ENCODE peak calls at places on chromosomes 5 and 9, in four cellular contexts. One of them, this sample, is unnamed.

GRCh38 chr9:129650680-129651235 is 8.8 kb upstream of the ASB6 start:
- DNase-seq in CD8-positive, alpha-beta T cell: no peak
- DNase-seq in small intestine: no peak
- DNase-seq in lower lobe of right lung: no peak
- DNase-seq in this sample: no peak

GRCh38 chr5:175133185-175133584 is 310.8 kb downstream of the DRD1 start:
- DNase-seq in CD8-positive, alpha-beta T cell: no peak
- DNase-seq in small intestine: no peak
- DNase-seq in lower lobe of right lung: no peak
- DNase-seq in this sample: no peak

GRCh38 chr5:33713087-33713486 is 178.7 kb downstream of the ADAMTS12 start:
- DNase-seq in CD8-positive, alpha-beta T cell: no peak
- DNase-seq in small intestine: no peak
- DNase-seq in lower lobe of right lung: no peak
- DNase-seq in this sample: no peak

GRCh38 chr5:124908603-124909451 is 162.4 kb upstream of the ZNF608 start:
- DNase-seq in CD8-positive, alpha-beta T cell: no peak
- DNase-seq in small intestine: peak; percentile 92
- DNase-seq in lower lobe of right lung: no peak
- DNase-seq in this sample: no peak

GRCh38 chr5:103428411-103428871 is 134.1 kb downstream of the NUDT12 start:
- DNase-seq in CD8-positive, alpha-beta T cell: no peak
- DNase-seq in small intestine: no peak
- DNase-seq in lower lobe of right lung: no peak
- DNase-seq in this sample: no peak

GRCh38 chr9:89457376-89457855 is 40.5 kb downstream of the SEMA4D start:
- DNase-seq in CD8-positive, alpha-beta T cell: no peak
- DNase-seq in small intestine: no peak
- DNase-seq in lower lobe of right lung: no peak
- DNase-seq in this sample: no peak

GRCh38 chr9:5630038-5630507 is 1.2 kb downstream of the RIC1 start:
- DNase-seq in CD8-positive, alpha-beta T cell: no peak
- DNase-seq in small intestine: peak; percentile 58
- DNase-seq in lower lobe of right lung: no peak
- DNase-seq in this sample: peak; percentile 46

GRCh38 chr9:69019808-69020207 is 5.9 kb upstream of the PRKACG start:
- DNase-seq in CD8-positive, alpha-beta T cell: peak; percentile 17
- DNase-seq in small intestine: peak; percentile 39
- DNase-seq in lower lobe of right lung: no peak
- DNase-seq in this sample: no peak

GRCh38 chr9:21974542-21975409 is 19.4 kb downstream of the CDKN2A start:
- DNase-seq in CD8-positive, alpha-beta T cell: no peak
- DNase-seq in small intestine: peak; percentile 14
- DNase-seq in lower lobe of right lung: no peak
- DNase-seq in this sample: peak; percentile 27

GRCh38 chr5:133606835-133607234 is 5.5 kb downstream of the FSTL4 start:
- DNase-seq in CD8-positive, alpha-beta T cell: no peak
- DNase-seq in small intestine: no peak
- DNase-seq in lower lobe of right lung: no peak
- DNase-seq in this sample: no peak
- H3K27me3 ChIP-seq in CD8-positive, alpha-beta T cell: peaks cover 7% of the 10 kb centered on the region
- H3K27me3 ChIP-seq in small intestine: peaks cover 7% of the 10 kb centered on the region
- H3K27me3 ChIP-seq in lower lobe of right lung: peaks cover 34% of the 10 kb centered on the region
- H3K27me3 ChIP-seq in this sample: peaks cover 24% of the 10 kb centered on the region

DNA sequence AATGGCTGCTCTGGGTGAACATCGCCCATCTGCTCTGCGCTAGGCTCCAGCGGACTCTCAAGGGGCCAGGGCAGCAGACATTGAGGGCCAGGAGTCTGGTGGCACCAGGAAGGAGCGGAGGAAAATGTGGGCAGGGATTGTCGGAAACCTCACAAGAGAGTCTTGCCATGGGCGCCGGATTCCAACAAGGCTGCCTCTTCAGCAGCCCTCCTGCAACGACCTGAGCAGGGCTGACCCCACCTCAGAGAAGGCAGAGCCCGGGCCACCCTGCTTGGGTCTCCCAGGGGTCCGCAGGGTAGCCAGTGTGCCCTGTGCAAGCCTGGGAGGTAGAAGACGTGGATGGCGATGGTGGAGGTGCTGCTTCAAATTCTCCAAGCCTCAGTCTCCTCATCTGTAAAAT is 11.4 kb upstream of the UNC5A start:
- DNase-seq in CD8-positive, alpha-beta T cell: no peak
- DNase-seq in small intestine: no peak
- DNase-seq in lower lobe of right lung: no peak
- DNase-seq in this sample: no peak
- H3K27me3 ChIP-seq in CD8-positive, alpha-beta T cell: no peaks in the 10 kb centered on the region
- H3K27me3 ChIP-seq in small intestine: no peaks in the 10 kb centered on the region
- H3K27me3 ChIP-seq in lower lobe of right lung: peaks cover 40% of the 10 kb centered on the region
- H3K27me3 ChIP-seq in this sample: peaks cover 2% of the 10 kb centered on the region

GRCh38 chr9:135612437-135612836 is 26.9 kb downstream of the GLT6D1 start:
- DNase-seq in CD8-positive, alpha-beta T cell: no peak
- DNase-seq in small intestine: no peak
- DNase-seq in lower lobe of right lung: no peak
- DNase-seq in this sample: no peak
- H3K27me3 ChIP-seq in CD8-positive, alpha-beta T cell: no peaks in the 10 kb centered on the region
- H3K27me3 ChIP-seq in small intestine: no peaks in the 10 kb centered on the region
- H3K27me3 ChIP-seq in lower lobe of right lung: peaks cover 20% of the 10 kb centered on the region
- H3K27me3 ChIP-seq in this sample: no peaks in the 10 kb centered on the region

GRCh38 chr9:16545639-16546038 is 324.8 kb downstream of the BNC2 start:
- DNase-seq in CD8-positive, alpha-beta T cell: no peak
- DNase-seq in small intestine: no peak
- DNase-seq in lower lobe of right lung: no peak
- DNase-seq in this sample: no peak

GRCh38 chr9:16543691-16544090 is 326.8 kb downstream of the BNC2 start:
- DNase-seq in CD8-positive, alpha-beta T cell: no peak
- DNase-seq in small intestine: no peak
- DNase-seq in lower lobe of right lung: no peak
- DNase-seq in this sample: no peak

GRCh38 chr9:16543225-16543624 is 327.2 kb downstream of the BNC2 start:
- DNase-seq in CD8-positive, alpha-beta T cell: no peak
- DNase-seq in small intestine: no peak
- DNase-seq in lower lobe of right lung: no peak
- DNase-seq in this sample: no peak

GRCh38 chr9:16542290-16542689 is 328.2 kb downstream of the BNC2 start:
- DNase-seq in CD8-positive, alpha-beta T cell: no peak
- DNase-seq in small intestine: no peak
- DNase-seq in lower lobe of right lung: no peak
- DNase-seq in this sample: no peak

DNA sequence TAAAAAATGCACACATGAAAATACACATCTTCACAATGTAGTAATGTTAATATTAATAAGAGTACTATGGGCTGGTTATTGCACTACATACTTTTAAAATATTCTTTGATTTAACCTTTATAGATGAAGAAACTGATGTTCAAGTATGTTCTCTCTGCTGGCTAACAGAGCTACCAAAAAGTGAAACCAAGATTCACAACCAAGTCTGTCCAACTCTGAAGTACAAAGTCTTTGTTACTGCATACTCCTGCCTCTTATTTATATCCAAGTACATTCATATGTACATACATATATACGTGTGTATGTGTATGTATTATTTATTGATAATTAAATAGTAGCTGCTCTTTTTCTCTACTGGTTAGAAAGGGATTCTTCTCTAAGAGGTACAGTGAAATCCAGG is 325.6 kb downstream of the BNC2 start:
- DNase-seq in CD8-positive, alpha-beta T cell: no peak
- DNase-seq in small intestine: peak; percentile 24
- DNase-seq in lower lobe of right lung: no peak
- DNase-seq in this sample: no peak
- H3K27me3 ChIP-seq in CD8-positive, alpha-beta T cell: no peaks in the 10 kb centered on the region
- H3K27me3 ChIP-seq in small intestine: no peaks in the 10 kb centered on the region
- H3K27me3 ChIP-seq in lower lobe of right lung: no peaks in the 10 kb centered on the region
- H3K27me3 ChIP-seq in this sample: no peaks in the 10 kb centered on the region

GRCh38 chr5:146338774-146339714 is at the start of gene POU4F3:
- DNase-seq in CD8-positive, alpha-beta T cell: no peak
- DNase-seq in small intestine: no peak
- DNase-seq in lower lobe of right lung: no peak
- DNase-seq in this sample: no peak
- H3K27me3 ChIP-seq in CD8-positive, alpha-beta T cell: peaks cover 28% of the 10 kb centered on the region
- H3K27me3 ChIP-seq in small intestine: peaks cover 27% of the 10 kb centered on the region
- H3K27me3 ChIP-seq in lower lobe of right lung: peaks cover 93% of the 10 kb centered on the region
- H3K27me3 ChIP-seq in this sample: peaks cover 49% of the 10 kb centered on the region

GRCh38 chr5:24816206-24816605 is 171.4 kb upstream of the CDH10 start:
- DNase-seq in CD8-positive, alpha-beta T cell: no peak
- DNase-seq in small intestine: no peak
- DNase-seq in lower lobe of right lung: no peak
- DNase-seq in this sample: no peak
- H3K27me3 ChIP-seq in CD8-positive, alpha-beta T cell: no peaks in the 10 kb centered on the region
- H3K27me3 ChIP-seq in small intestine: no peaks in the 10 kb centered on the region
- H3K27me3 ChIP-seq in lower lobe of right lung: no peaks in the 10 kb centered on the region
- H3K27me3 ChIP-seq in this sample: no peaks in the 10 kb centered on the region

GRCh38 chr5:97499605-97500004 is 316.6 kb upstream of the RIOK2 start:
- DNase-seq in CD8-positive, alpha-beta T cell: no peak
- DNase-seq in small intestine: no peak
- DNase-seq in lower lobe of right lung: no peak
- DNase-seq in this sample: no peak

GRCh38 chr5:97501965-97502305 is 318.9 kb upstream of the RIOK2 start:
- DNase-seq in CD8-positive, alpha-beta T cell: no peak
- DNase-seq in small intestine: no peak
- DNase-seq in lower lobe of right lung: no peak
- DNase-seq in this sample: no peak

GRCh38 chr5:97496037-97496436 is 313.0 kb upstream of the RIOK2 start:
- DNase-seq in CD8-positive, alpha-beta T cell: no peak
- DNase-seq in small intestine: no peak
- DNase-seq in lower lobe of right lung: no peak
- DNase-seq in this sample: no peak

GRCh38 chr5:97501286-97501964 is 318.4 kb upstream of the RIOK2 start:
- DNase-seq in CD8-positive, alpha-beta T cell: no peak
- DNase-seq in small intestine: no peak
- DNase-seq in lower lobe of right lung: no peak
- DNase-seq in this sample: no peak

GRCh38 chr5:97498657-97499056 is 315.6 kb upstream of the RIOK2 start:
- DNase-seq in CD8-positive, alpha-beta T cell: no peak
- DNase-seq in small intestine: no peak
- DNase-seq in lower lobe of right lung: no peak
- DNase-seq in this sample: no peak
- H3K27me3 ChIP-seq in CD8-positive, alpha-beta T cell: no peaks in the 10 kb centered on the region
- H3K27me3 ChIP-seq in small intestine: no peaks in the 10 kb centered on the region
- H3K27me3 ChIP-seq in lower lobe of right lung: no peaks in the 10 kb centered on the region
- H3K27me3 ChIP-seq in this sample: no peaks in the 10 kb centered on the region

GRCh38 chr5:140104100-140104499 is 9.8 kb upstream of the PURA start:
- DNase-seq in CD8-positive, alpha-beta T cell: no peak
- DNase-seq in small intestine: no peak
- DNase-seq in lower lobe of right lung: no peak
- DNase-seq in this sample: no peak
- H3K27me3 ChIP-seq in CD8-positive, alpha-beta T cell: no peaks in the 10 kb centered on the region
- H3K27me3 ChIP-seq in small intestine: no peaks in the 10 kb centered on the region
- H3K27me3 ChIP-seq in lower lobe of right lung: no peaks in the 10 kb centered on the region
- H3K27me3 ChIP-seq in this sample: peaks cover 2% of the 10 kb centered on the region

This sample was measured in CD4-positive, CD25-positive, alpha-beta regulatory T cell.